ENCODE peak calls at places on chromosomes 11 and 22, in four cellular contexts. Q is psoas muscle; J is left colon; V is activated CD4-positive, alpha-beta T cell treated with anti-CD3 and anti-CD28 coated beads for 36 hours. Y is an unnamed sample.

GRCh38 chr11:109076870-109077269 is 345.1 kb upstream of the C11orf87 start:
- ATAC-seq in J (no peak), V (no peak), Q (peak), Y (no peak)

GRCh38 chr11:121608545-121609098 is 155.9 kb upstream of the SORL1-AS1 start:
- ATAC-seq in V (no peak), Q (no peak), J (no peak), Y (no peak)

GRCh38 chr11:112835556-112835955 is 125.7 kb upstream of the NCAM1 start:
- ATAC-seq in Q (no peak), V (no peak), J (no peak), Y (no peak)

GRCh38 chr22:19723990-19724827 is 870 bp downstream of the GP1BB start:
- ATAC-seq in J (peak), Q (peak), V (peak), Y (peak)

GRCh38 chr11:10412266-10412665 is 42.8 kb upstream of the AMPD3 start:
- ATAC-seq in J (no peak), Q (no peak), V (no peak), Y (no peak)

GRCh38 chr11:100719809-100720221 is 32.7 kb downstream of the ARHGAP42 start:
- ATAC-seq in V (no peak), Q (peak), J (peak), Y (no peak)

GRCh38 chr22:33650244-33650643 is 270.0 kb downstream of the LARGE1 start:
- ATAC-seq in V (no peak), Q (no peak), J (no peak), Y (no peak)

GRCh38 chr11:43410394-43410793 is 51.7 kb downstream of the TTC17 start:
- ATAC-seq in V (no peak), J (peak), Q (no peak), Y (no peak)

GRCh38 chr11:130180491-130180890 is 20.9 kb downstream of the ST14 start:
- ATAC-seq in V (no peak), Q (peak), J (peak), Y (peak)

GRCh38 chr11:17414317-17414737 is 25.9 kb upstream of the KCNJ11 start:
- ATAC-seq in Q (no peak), V (no peak), J (peak), Y (no peak)

GRCh38 chr11:43327987-43328386 is 16.2 kb downstream of the API5 start:
- ATAC-seq in Q (no peak), V (no peak), J (peak), Y (no peak)

Y was measured in activated T-helper 17 cell treated with anti-CD3 and anti-CD28 coated beads, Interleukin-2, amount 50 U/mL, for 72 hours.